ENCODE peak calls at places on chromosomes 1 and 21, in eight cellular contexts. Y is type B pancreatic cell; F is COR-L47; S is B cell; T is T-helper 2 cell treated with Interferon-gamma antibody and Interleukin-4, amounts not matched to agents 5 μg/mL and 100 μg/mL, for 36 hours; I is nucleus accumbens; K is right cardiac atrium; G is activated effector memory CD4-positive, alpha-beta T cell treated with Interleukin-2 at 50 U/mL for 16 hours. V is an unnamed sample.

GRCh38 chr21:42343101-42343500 is 7.7 kb downstream of the TFF2 start:
- DNase-seq in Y (peak; percentile 47), F (no peak), S (no peak), T (no peak), I (no peak), K (no peak), G (no peak), V (no peak)

GRCh38 chr1:186811892-186812291 is 16.9 kb upstream of the PLA2G4A start:
- DNase-seq in Y (no peak), F (no peak), S (no peak), T (no peak), I (no peak), K (no peak), G (no peak), V (no peak)

GRCh38 chr1:64474639-64475038 is 4.7 kb downstream of the CACHD1 start:
- DNase-seq in Y (no peak), F (peak; percentile 22), S (no peak), T (no peak), I (no peak), K (peak; percentile 40), G (no peak), V (no peak)

GRCh38 chr1:6906783-6907182 is 121.5 kb downstream of the CAMTA1 start:
- DNase-seq in Y (no peak), F (no peak), S (no peak), T (no peak), I (no peak), K (no peak), G (no peak), V (no peak)

GRCh38 chr21:14737922-14738321 is 191.8 kb upstream of the SAMSN1 start:
- DNase-seq in Y (no peak), F (peak; percentile 12), S (peak; percentile 79), T (no peak), I (no peak), K (no peak), G (no peak), V (peak; percentile 9)

GRCh38 chr1:117128323-117129079 is 7.0 kb upstream of the TRIM45 start:
- DNase-seq in Y (no peak), F (peak; percentile 34), S (peak; percentile 19), T (no peak), I (no peak), K (no peak), G (no peak), V (peak; percentile 39)

GRCh38 chr1:27446491-27447020 is 43.4 kb downstream of the WASF2 start:
- DNase-seq in Y (no peak), F (no peak), S (no peak), T (no peak), I (no peak), K (no peak), G (no peak), V (no peak)

GRCh38 chr1:199272107-199272506 is 633.3 kb downstream of the PTPRC start:
- DNase-seq in Y (no peak), F (no peak), S (no peak), T (no peak), I (no peak), K (no peak), G (no peak), V (no peak)

GRCh38 chr1:16983649-16984048 is 3.2 kb upstream of the MFAP2 start:
- DNase-seq in Y (no peak), F (no peak), S (no peak), T (no peak), I (no peak), K (no peak), G (no peak), V (no peak)

GRCh38 chr21:34352556-34352955 is 11.2 kb upstream of the KCNE2 start:
- DNase-seq in Y (no peak), F (no peak), S (no peak), T (no peak), I (no peak), K (no peak), G (no peak), V (no peak)

GRCh38 chr1:8013800-8014199 is 12.3 kb downstream of the ERRFI1 start:
- DNase-seq in Y (no peak), F (no peak), S (no peak), T (no peak), I (no peak), K (no peak), G (no peak), V (no peak)

GRCh38 chr21:30579351-30579750 is 10.8 kb downstream of the KRTAP22-2 start:
- DNase-seq in Y (no peak), F (no peak), S (no peak), T (no peak), I (no peak), K (no peak), G (no peak), V (no peak)

GRCh38 chr1:162182090-162182489 is 112.6 kb downstream of the NOS1AP start:
- DNase-seq in Y (no peak), F (no peak), S (no peak), T (no peak), I (no peak), K (no peak), G (no peak), V (no peak)

GRCh38 chr1:220841293-220841692 is 38.0 kb upstream of the HLX start:
- DNase-seq in Y (no peak), F (no peak), S (no peak), T (no peak), I (no peak), K (no peak), G (no peak), V (no peak)

GRCh38 chr1:209404577-209404976 is 178.9 kb upstream of the CAMK1G start:
- DNase-seq in Y (no peak), F (no peak), S (no peak), T (no peak), I (no peak), K (no peak), G (no peak), V (no peak)

GRCh38 chr1:94642617-94643315 is 101.2 kb upstream of the F3 start:
- DNase-seq in Y (no peak), F (no peak), S (no peak), T (no peak), I (no peak), K (no peak), G (no peak), V (no peak)

GRCh38 chr1:14604414-14604813 is 5.9 kb downstream of the KAZN start:
- DNase-seq in Y (no peak), F (no peak), S (no peak), T (no peak), I (no peak), K (no peak), G (no peak), V (no peak)

V was measured in GM13976.